ENCODE peak calls at places on chromosomes 2 and 18, in nine cellular contexts. N is Peyer's patch, O is PC-9, L is WERI-Rb-1, W is K562, C is ascending aorta, X is right lobe of liver, G is vagina, T is BE2C. R is an unnamed sample.

GRCh38 chr2:167826906-167827305 is 420.5 kb downstream of the STK39 start:
- DNase-seq in N (no peak), O (no peak), L (no peak), W (no peak), C (no peak), X (no peak), G (no peak), T (no peak), R (no peak)

GRCh38 chr2:29923110-29923721 is 1.8 kb upstream of the ALK start:
- DNase-seq in N (peak; percentile 82), O (peak; percentile 26), L (peak; percentile 81), W (peak; percentile 68), C (no peak), X (no peak), G (no peak), T (peak; percentile 74), R (peak; percentile 50)

GRCh38 chr2:41865263-41865662 is 182.6 kb upstream of the PKDCC start:
- DNase-seq in N (no peak), O (no peak), L (no peak), W (no peak), C (no peak), X (no peak), G (no peak), T (no peak), R (no peak)

GRCh38 chr2:225471492-225471891 is 72.0 kb downstream of the NYAP2 start:
- DNase-seq in N (no peak), O (no peak), L (no peak), W (no peak), C (no peak), X (no peak), G (no peak), T (no peak), R (no peak)

GRCh38 chr2:239457586-239458445 is 57.0 kb upstream of the HDAC4 start:
- DNase-seq in N (peak; percentile 21), O (no peak), L (no peak), W (no peak), C (no peak), X (no peak), G (peak; percentile 34), T (no peak), R (no peak)

GRCh38 chr2:195498176-195498575 is 158.8 kb upstream of the SLC39A10 start:
- DNase-seq in N (peak; percentile 92), O (no peak), L (peak; percentile 23), W (no peak), C (peak; percentile 12), X (no peak), G (no peak), T (peak; percentile 38), R (no peak)

GRCh38 chr18:77114070-77114563 is 18.5 kb downstream of the MBP start:
- DNase-seq in N (no peak), O (no peak), L (no peak), W (no peak), C (no peak), X (no peak), G (no peak), T (no peak), R (no peak)

GRCh38 chr2:189129971-189130370 is 49.6 kb downstream of the COL5A2 start:
- DNase-seq in N (no peak), O (no peak), L (no peak), W (no peak), C (no peak), X (no peak), G (no peak), T (no peak), R (no peak)

GRCh38 chr2:71362447-71362846 is 30.9 kb downstream of the ZNF638 start:
- DNase-seq in N (no peak), O (no peak), L (no peak), W (no peak), C (no peak), X (no peak), G (no peak), T (no peak), R (no peak)

GRCh38 chr2:161208527-161209139 is 48.4 kb downstream of the TANK start:
- DNase-seq in N (no peak), O (no peak), L (no peak), W (peak; percentile 12), C (no peak), X (no peak), G (no peak), T (no peak), R (no peak)

GRCh38 chr18:58202406-58202730 is 158.3 kb downstream of the NEDD4L start:
- DNase-seq in N (no peak), O (peak; percentile 44), L (no peak), W (no peak), C (no peak), X (no peak), G (no peak), T (peak; percentile 72), R (no peak)

DNA sequence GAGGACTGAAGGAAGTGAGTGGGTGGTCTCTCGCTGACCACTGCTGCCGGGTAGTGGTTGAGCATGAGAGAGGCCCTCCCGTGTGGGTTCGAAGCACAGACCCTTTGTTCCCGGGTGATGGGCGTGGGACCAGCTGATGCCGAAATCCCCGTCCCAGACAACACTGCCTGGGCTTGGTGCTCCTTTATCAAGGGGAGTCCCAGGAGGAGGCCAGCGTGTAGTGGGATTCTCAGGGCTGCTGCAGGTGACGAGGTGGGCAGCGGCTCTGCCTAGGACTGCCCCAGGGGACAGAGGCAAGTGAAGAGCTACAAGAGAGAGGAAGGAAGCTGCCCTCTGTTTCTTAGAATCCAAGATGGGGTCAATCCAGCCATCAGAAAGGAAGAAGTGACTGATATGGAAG is 251.3 kb upstream of the PXDN start:
- DNase-seq in N (no peak), O (no peak), L (no peak), W (no peak), C (no peak), X (no peak), G (peak; percentile 80), T (no peak), R (no peak)
- H3K9me3 ChIP-seq in N (peaks cover 6% of the 10 kb centered on the region), O (no peaks in the 10 kb centered on the region), L (no peaks in the 10 kb centered on the region), W (no peaks in the 10 kb centered on the region), C (no peaks in the 10 kb centered on the region), X (no peaks in the 10 kb centered on the region), G (no peaks in the 10 kb centered on the region), T (no peaks in the 10 kb centered on the region), R (no peaks in the 10 kb centered on the region)

DNA sequence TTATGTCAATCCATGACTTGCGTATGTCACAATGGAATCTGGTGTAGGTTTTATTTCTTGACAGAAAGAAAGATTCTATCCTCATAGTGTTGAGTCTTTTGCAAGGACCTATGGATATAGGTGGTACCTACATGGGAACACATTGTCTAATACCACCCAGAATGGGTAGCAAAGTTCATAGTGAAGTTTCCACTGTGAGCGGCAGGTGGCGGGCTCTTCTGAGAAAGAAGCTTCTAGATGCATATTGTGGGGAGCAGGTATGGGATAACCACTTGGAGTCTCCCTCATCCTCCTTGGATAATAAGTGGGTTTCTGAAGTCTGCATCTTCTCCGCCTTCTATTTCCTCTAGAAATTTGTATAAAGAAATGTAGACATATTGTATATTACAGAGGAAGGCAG is 44.9 kb downstream of the LINC00305 start:
- DNase-seq in N (no peak), O (peak; percentile 1), L (no peak), W (no peak), C (no peak), X (no peak), G (no peak), T (no peak), R (no peak)
- TF ChIP-seq CTCF in N (no peak), O (peak; percentile 43), L (no peak), W (peak; percentile 4), C (no peak), X (no peak), G (no peak), T (no peak), R (no peak)

DNA sequence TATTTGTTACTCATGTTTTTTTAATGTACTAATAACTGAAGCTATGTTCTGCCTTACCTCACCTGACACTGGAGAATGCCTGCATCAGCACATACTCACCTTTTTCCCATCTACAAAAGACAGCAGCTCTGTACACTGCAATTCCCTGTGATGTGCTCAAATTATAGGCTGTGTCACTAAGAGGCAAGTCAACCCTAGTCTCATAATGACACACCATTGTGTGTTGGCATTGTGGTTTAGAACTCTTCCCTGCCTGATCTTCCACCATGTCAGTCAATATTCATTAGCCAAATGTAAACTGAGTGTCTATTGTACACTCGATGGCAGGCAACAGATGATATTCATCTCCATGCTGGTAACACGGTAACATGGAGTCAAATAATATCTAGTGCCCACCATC is 332.1 kb upstream of the TCF4 start:
- DNase-seq in N (no peak), O (no peak), L (no peak), W (no peak), C (no peak), X (no peak), G (no peak), T (no peak), R (no peak)
- H3K9me3 ChIP-seq in N (no peaks in the 10 kb centered on the region), O (no peaks in the 10 kb centered on the region), L (peaks cover 4% of the 10 kb centered on the region), W (no peaks in the 10 kb centered on the region), C (no peaks in the 10 kb centered on the region), X (no peaks in the 10 kb centered on the region), G (no peaks in the 10 kb centered on the region), T (no peaks in the 10 kb centered on the region), R (no peaks in the 10 kb centered on the region)

DNA sequence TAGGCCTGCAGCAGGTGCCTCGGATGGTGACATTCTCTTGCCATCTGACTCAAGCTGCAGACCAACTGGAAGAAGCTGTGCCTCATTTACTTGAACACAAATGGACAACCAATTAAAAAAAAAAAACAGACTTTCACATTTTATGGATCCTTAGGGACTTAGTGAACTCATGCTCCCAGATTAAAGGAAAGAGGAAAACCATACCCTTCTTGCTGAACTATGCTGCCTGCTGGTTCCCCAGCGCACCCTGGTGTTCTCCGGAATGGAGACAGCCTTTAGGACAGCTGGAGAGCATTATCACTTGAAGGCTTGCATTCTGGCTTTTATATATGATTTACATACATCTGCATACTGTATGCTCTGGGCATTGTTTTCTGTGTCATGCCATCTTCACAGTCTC is 370.7 kb downstream of the SLC4A3 start:
- DNase-seq in N (no peak), O (no peak), L (no peak), W (no peak), C (no peak), X (no peak), G (no peak), T (no peak), R (no peak)
- TF ChIP-seq CTCF in N (no peak), O (no peak), L (peak; percentile 36), W (no peak), C (no peak), X (no peak), G (no peak), T (no peak), R (no peak)

DNA sequence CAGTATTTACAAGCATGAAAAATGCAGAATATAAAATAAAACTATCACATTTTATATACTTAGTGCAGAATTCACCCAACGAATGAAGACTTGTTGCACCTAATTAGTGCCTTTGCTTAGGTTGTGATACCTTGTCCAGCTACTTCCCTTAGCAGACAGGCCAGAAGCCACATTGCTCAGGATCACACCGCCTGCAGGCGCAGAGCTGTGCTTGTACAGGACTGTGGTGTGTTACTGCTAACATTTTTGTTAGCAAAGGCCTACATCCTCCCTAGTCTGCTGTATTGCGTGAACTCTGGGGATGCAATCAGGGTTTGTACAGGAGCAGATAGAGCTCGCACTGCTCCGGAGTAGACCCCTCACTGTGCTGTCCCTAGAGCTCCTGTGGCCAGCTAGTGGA is 336.9 kb downstream of the CBLN2 start:
- DNase-seq in N (no peak), O (no peak), L (no peak), W (no peak), C (no peak), X (no peak), G (no peak), T (no peak), R (no peak)
- H3K9me3 ChIP-seq in N (peaks cover 6% of the 10 kb centered on the region), O (no peaks in the 10 kb centered on the region), L (no peaks in the 10 kb centered on the region), W (no peaks in the 10 kb centered on the region), C (no peaks in the 10 kb centered on the region), X (no peaks in the 10 kb centered on the region), G (no peaks in the 10 kb centered on the region), T (no peaks in the 10 kb centered on the region), R (peaks cover 20% of the 10 kb centered on the region)

GRCh38 chr2:84492571-84492970 is 23.7 kb upstream of the DNAH6 start:
- DNase-seq in N (no peak), O (no peak), L (no peak), W (no peak), C (no peak), X (no peak), G (no peak), T (no peak), R (no peak)
- TF ChIP-seq CTCF in N (no peak), O (peak; percentile 24), L (no peak), W (no peak), C (no peak), X (no peak), G (no peak), T (peak; percentile 2), R (no peak)

R was measured in left ventricle myocardium inferior.